ENCODE peak calls at places on chromosomes 4 and X, in five cellular contexts. A is psoas muscle, W is IMR-90, D is mammary epithelial cell, H is body of pancreas. Z is an unnamed sample. For H3K4me1, the result is how much of the 10 kb centered on the place peaks cover.

GRCh38 chrX:37509349-37509748 is 62.1 kb upstream of the LANCL3 start:
- DNase-seq in D (peak), W (no peak), A (no peak), H (no peak), Z (no peak)

GRCh38 chrX:66014084-66014483 is 25.8 kb downstream of the VSIG4 start:
- DNase-seq in D (no peak), W (no peak), A (no peak), H (no peak), Z (no peak)

GRCh38 chr4:61996943-61997342 is 796.8 kb downstream of the ADGRL3 start:
- DNase-seq in A (no peak), W (no peak), D (no peak), H (no peak), Z (no peak)

GRCh38 chr4:172845281-172845680 is 323.3 kb upstream of the GALNT7 start:
- DNase-seq in D (no peak), A (no peak), W (no peak), H (no peak), Z (no peak)

GRCh38 chrX:108167211-108167872 is 75.8 kb downstream of the ATG4A start:
- DNase-seq in D (peak), W (peak), H (no peak), A (no peak), Z (no peak)

GRCh38 chr4:151012836-151013235 is 2.2 kb downstream of the LRBA start:
- DNase-seq in H (no peak), W (no peak), D (peak), A (no peak), Z (no peak)

GRCh38 chr4:38242110-38242509 is 281.9 kb downstream of the PTTG2 start:
- DNase-seq in A (no peak), W (no peak), D (no peak), H (no peak), Z (no peak)

GRCh38 chr4:38015886-38016515 is 55.8 kb downstream of the PTTG2 start:
- DNase-seq in W (no peak), H (no peak), D (no peak), A (no peak), Z (no peak)

GRCh38 chr4:124711469-124712416 is 789 bp downstream of the ANKRD50 start:
- DNase-seq in D (peak), A (no peak), W (peak), H (peak), Z (peak)

GRCh38 chrX:72201836-72202536 is 20.4 kb downstream of the PIN4 start:
- DNase-seq in A (no peak), D (peak), H (no peak), W (peak), Z (no peak)

GRCh38 chr4:35229021-35229420 is 1015.3 kb downstream of the ARAP2 start:
- DNase-seq in D (no peak), H (no peak), W (no peak), A (no peak), Z (no peak)

GRCh38 chr4:142824368-142824767 is 21.7 kb downstream of the INPP4B start:
- DNase-seq in H (no peak), W (peak), A (no peak), D (peak), Z (no peak)

GRCh38 chrX:133380882-133381619 is 34.2 kb downstream of the GPC4 start:
- DNase-seq in W (no peak), A (no peak), H (no peak), D (no peak), Z (no peak)
- H3K4me1 ChIP-seq in W (under half), A (under half), H (under half), D (under half), Z (under half)

GRCh38 chr4:96099031-96099430 is 259.1 kb downstream of the PDHA2 start:
- DNase-seq in W (no peak), H (no peak), A (no peak), D (no peak), Z (no peak)

GRCh38 chr4:96097040-96097607 is 257.2 kb downstream of the PDHA2 start:
- DNase-seq in W (no peak), D (peak), A (no peak), H (no peak), Z (no peak)

GRCh38 chr4:96093057-96093456 is 253.2 kb downstream of the PDHA2 start:
- DNase-seq in W (no peak), A (no peak), D (no peak), H (peak), Z (no peak)

GRCh38 chr4:96093563-96093962 is 253.7 kb downstream of the PDHA2 start:
- DNase-seq in D (no peak), H (no peak), A (no peak), W (no peak), Z (no peak)

DNA sequence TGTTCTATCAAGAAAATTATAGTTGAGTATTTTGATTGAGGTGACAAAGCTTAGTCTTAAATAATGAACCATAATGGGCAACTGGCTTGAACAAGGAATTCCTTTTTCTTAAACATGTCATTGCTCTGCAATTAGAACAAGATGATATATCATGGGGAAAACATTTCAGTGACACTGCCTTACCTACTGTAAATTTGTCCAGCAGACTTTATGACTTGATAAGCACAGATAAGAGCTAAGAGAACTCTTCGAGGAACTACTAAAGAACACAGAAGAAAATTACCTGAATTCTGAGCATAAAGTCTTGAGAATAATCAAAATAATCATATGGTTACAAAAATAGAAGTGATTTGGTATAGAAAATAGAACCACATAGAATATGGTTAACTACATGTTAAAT is 257.8 kb downstream of the PDHA2 start:
- DNase-seq in A (no peak), W (no peak), D (no peak), H (no peak), Z (no peak)
- H3K4me3 ChIP-seq in A (no peak), W (no peak), D (no peak), H (no peak), Z (no peak)

GRCh38 chr4:147825451-147826287 is 93.8 kb downstream of the ARHGAP10 start:
- DNase-seq in D (peak), A (peak), W (no peak), H (peak), Z (no peak)

GRCh38 chr4:147824884-147825283 is 93.0 kb downstream of the ARHGAP10 start:
- DNase-seq in H (no peak), D (no peak), A (no peak), W (no peak), Z (no peak)

GRCh38 chr4:147824316-147824715 is 92.4 kb downstream of the ARHGAP10 start:
- DNase-seq in A (no peak), W (no peak), H (no peak), D (no peak), Z (no peak)

GRCh38 chr4:147828361-147828760 is 96.5 kb downstream of the ARHGAP10 start:
- DNase-seq in D (peak), H (no peak), A (no peak), W (peak), Z (no peak)

DNA sequence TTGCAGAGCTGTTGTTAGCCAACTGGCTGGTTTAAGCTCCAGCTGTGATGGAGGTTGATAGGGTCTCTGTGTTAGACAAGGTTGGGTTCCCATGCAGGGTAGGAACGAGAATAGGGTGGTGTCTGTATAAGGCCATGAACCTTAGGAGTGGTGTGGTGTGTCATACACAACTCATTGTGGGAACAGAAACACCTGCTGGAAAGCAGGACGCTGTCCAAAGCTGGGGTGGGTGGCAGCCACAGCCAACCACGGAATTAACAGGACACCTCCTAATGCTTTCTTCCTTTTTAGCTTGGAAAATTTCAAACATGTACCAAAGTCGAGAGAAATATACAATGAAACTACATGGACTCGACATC is 94.4 kb downstream of the ARHGAP10 start:
- DNase-seq in H (peak), A (no peak), D (peak), W (no peak), Z (no peak)
- H3K27ac ChIP-seq in H (peak), A (peak), D (peak), W (no peak), Z (no peak)

DNA sequence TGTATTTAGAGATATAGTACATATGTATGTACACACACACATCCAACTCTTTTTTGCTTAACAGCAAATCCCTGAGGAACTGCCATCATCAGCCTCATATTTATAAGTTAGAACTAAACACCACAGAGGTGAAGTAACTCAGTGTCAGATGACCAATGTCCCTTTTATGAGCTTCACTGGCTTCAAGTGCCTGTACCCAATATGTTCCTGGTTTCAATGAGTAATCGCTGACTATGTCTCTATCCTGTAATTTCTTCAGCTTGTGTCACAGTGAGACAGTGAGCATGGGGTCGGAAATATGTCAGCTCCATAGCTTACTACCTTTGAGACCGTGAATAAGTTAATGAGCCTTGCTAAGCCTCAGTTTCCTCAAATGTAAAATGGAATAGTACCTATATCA is 136.2 kb upstream of the RASGEF1B start:
- DNase-seq in D (peak), W (no peak), H (no peak), A (no peak), Z (no peak)
- H3K4me1 ChIP-seq in D (under half), W (under half), H (under half), A (under half), Z (under half)

DNA sequence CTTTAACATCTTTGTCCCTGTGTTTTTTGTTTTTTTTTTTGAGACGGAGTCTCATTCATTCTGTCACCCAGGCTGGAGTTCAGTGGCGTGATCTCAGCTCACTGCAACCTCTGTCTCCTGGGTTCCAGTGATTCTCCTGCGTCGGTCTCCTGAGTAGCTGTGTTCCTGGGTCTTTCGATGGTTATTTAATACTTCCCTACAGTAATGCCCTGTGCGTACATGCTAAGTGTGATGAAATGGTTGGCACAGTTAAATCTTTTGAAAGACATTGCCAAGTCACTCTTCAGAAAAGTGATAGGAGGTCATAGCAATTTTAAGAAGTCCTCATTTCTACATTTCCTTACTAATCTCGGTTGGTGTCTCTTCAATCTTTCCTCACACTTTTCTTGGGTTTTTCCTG is 14.4 kb downstream of the HTT-AS start:
- DNase-seq in A (no peak), W (no peak), D (no peak), H (no peak), Z (no peak)
- H3K4me3 ChIP-seq in A (no peak), W (no peak), D (no peak), H (no peak), Z (no peak)

GRCh38 chrX:57451426-57452020 is 140.3 kb upstream of the ZXDB start:
- DNase-seq in A (no peak), H (no peak), D (no peak), W (no peak), Z (no peak)
- H3K27ac ChIP-seq in A (no peak), H (no peak), D (no peak), W (no peak), Z (no peak)